ENCODE peak calls at places on chromosomes 16 and 17, in four cellular contexts. V, M, P and J are unnamed samples. For H3K9me1, the result is how much of the 10 kb centered on the place peaks cover.

GRCh38 chr16:90028985-90029384 is 9.7 kb upstream of the DBNDD1 start:
- DNase-seq in V (no peak), M (no peak), P (no peak), J (no peak)

GRCh38 chr17:61371606-61372005 is 28.0 kb upstream of the TBX2 start:
- DNase-seq in V (no peak), M (no peak), P (no peak), J (no peak)

GRCh38 chr16:79272141-79272577 is 328.4 kb downstream of the MAF start:
- DNase-seq in V (no peak), M (no peak), P (peak), J (no peak)

GRCh38 chr17:38741853-38742421 is 6.2 kb downstream of the PCGF2 start:
- DNase-seq in V (no peak), M (no peak), P (no peak), J (no peak)

GRCh38 chr17:81398855-81399451 is 3.7 kb downstream of the BAHCC1 start:
- DNase-seq in V (no peak), M (no peak), P (peak), J (peak)

GRCh38 chr17:17570207-17570797 is 21.2 kb downstream of the PEMT start:
- DNase-seq in V (no peak), M (peak), P (no peak), J (peak)

GRCh38 chr17:33137411-33137810 is 145.8 kb downstream of the SPACA3 start:
- DNase-seq in V (no peak), M (no peak), P (no peak), J (no peak)

GRCh38 chr17:8031950-8032349 is 6.9 kb upstream of the ALOX15B start:
- DNase-seq in V (no peak), M (no peak), P (no peak), J (no peak)

GRCh38 chr17:79466562-79467350 is 144.1 kb downstream of the RBFOX3 start:
- DNase-seq in V (no peak), M (no peak), P (no peak), J (no peak)

GRCh38 chr16:685967-686366 is 1.8 kb upstream of the JMJD8 start:
- DNase-seq in V (no peak), M (peak), P (peak), J (peak)

GRCh38 chr16:54816471-54816870 is 114.2 kb upstream of the IRX5 start:
- DNase-seq in V (no peak), M (no peak), P (no peak), J (no peak)

GRCh38 chr17:42422958-42423712 is at the start of gene CAVIN1:
- DNase-seq in V (peak), M (peak), P (peak), J (peak)

GRCh38 chr17:81665205-81666091 is 957 bp downstream of the OXLD1 start:
- DNase-seq in V (no peak), M (peak), P (peak), J (no peak)

GRCh38 chr16:15769239-15769638 is 87.6 kb downstream of the MYH11 start:
- DNase-seq in V (no peak), M (no peak), P (no peak), J (no peak)

GRCh38 chr17:1800240-1800639 is 29.5 kb downstream of the SMYD4 start:
- DNase-seq in V (no peak), M (no peak), P (no peak), J (no peak)

GRCh38 chr17:17994770-17995169 is 22.1 kb downstream of the DRC3 start:
- DNase-seq in V (no peak), M (no peak), P (no peak), J (no peak)

GRCh38 chr17:49836111-49837030 is 11.5 kb downstream of the TAC4 start:
- DNase-seq in V (no peak), M (peak), P (no peak), J (peak)

GRCh38 chr16:66874079-66874775 is 6.1 kb upstream of the PDP2 start:
- DNase-seq in V (no peak), M (peak), P (no peak), J (no peak)

GRCh38 chr17:76791053-76791980 is 53.4 kb downstream of the MFSD11 start:
- DNase-seq in V (no peak), M (peak), P (peak), J (peak)

GRCh38 chr16:75062944-75063444 is 53.6 kb downstream of the LDHD start:
- DNase-seq in V (no peak), M (no peak), P (peak), J (no peak)

GRCh38 chr17:13320046-13320785 is 281.5 kb downstream of the HS3ST3A1 start:
- DNase-seq in V (no peak), M (no peak), P (no peak), J (no peak)

GRCh38 chr17:29151567-29151966 is 28.6 kb downstream of the MYO18A start:
- DNase-seq in V (peak), M (peak), P (peak), J (no peak)

GRCh38 chr16:81697886-81698635 is 81.0 kb upstream of the PLCG2 start:
- DNase-seq in V (no peak), M (no peak), P (no peak), J (peak)

GRCh38 chr17:35051579-35052239 is 11.8 kb downstream of the RFFL start:
- DNase-seq in V (no peak), M (peak), P (no peak), J (peak)

GRCh38 chr17:61499632-61500031 is 47.4 kb downstream of the TBX4 start:
- DNase-seq in V (no peak), M (no peak), P (no peak), J (no peak)

GRCh38 chr17:17363638-17364337 is 60.6 kb downstream of the NT5M start:
- DNase-seq in V (no peak), M (no peak), P (no peak), J (no peak)

GRCh38 chr16:62853887-62854286 is 817.6 kb upstream of the CDH8 start:
- DNase-seq in V (no peak), M (no peak), P (no peak), J (no peak)

GRCh38 chr17:59391026-59391425 is 59.6 kb downstream of the YPEL2 start:
- DNase-seq in V (no peak), M (no peak), P (no peak), J (no peak)

GRCh38 chr17:66514227-66514806 is 211.9 kb downstream of the PRKCA start:
- DNase-seq in V (no peak), M (peak), P (no peak), J (no peak)

GRCh38 chr16:54931041-54931756 is 534 bp downstream of the IRX5 start:
- DNase-seq in V (no peak), M (no peak), P (peak), J (peak)

GRCh38 chr17:68973098-68973929 is 18.1 kb upstream of the ABCA8 start:
- DNase-seq in V (no peak), M (no peak), P (no peak), J (peak)

GRCh38 chr17:57506253-57506911 is 238.7 kb downstream of the CCDC182 start:
- DNase-seq in V (no peak), M (no peak), P (no peak), J (no peak)

GRCh38 chr17:80892900-80893603 is 98.6 kb upstream of the CHMP6 start:
- DNase-seq in V (peak), M (peak), P (no peak), J (peak)

GRCh38 chr16:8673611-8674412 is 605 bp upstream of the ABAT start:
- DNase-seq in V (no peak), M (no peak), P (no peak), J (no peak)
- H3K27ac ChIP-seq in V (no peak), M (no peak), P (no peak), J (no peak)

GRCh38 chr16:57810197-57811024 is 8.1 kb upstream of the KIFC3 start:
- DNase-seq in V (no peak), M (peak), P (peak), J (peak)

GRCh38 chr16:57807968-57808528 is 5.8 kb upstream of the KIFC3 start:
- DNase-seq in V (no peak), M (peak), P (peak), J (peak)

GRCh38 chr16:57809843-57810196 is 7.5 kb upstream of the KIFC3 start:
- DNase-seq in V (no peak), M (no peak), P (peak), J (no peak)

GRCh38 chr16:57808589-57808988 is 6.3 kb upstream of the KIFC3 start:
- DNase-seq in V (no peak), M (no peak), P (no peak), J (no peak)

GRCh38 chr16:57809276-57809793 is 7.0 kb upstream of the KIFC3 start:
- DNase-seq in V (no peak), M (no peak), P (no peak), J (no peak)
- H3K9me1 ChIP-seq in V (under half), M (under half), P (under half), J (under half)

GRCh38 chr16:52440248-52440647 is 106.7 kb downstream of the TOX3 start:
- DNase-seq in V (no peak), M (no peak), P (no peak), J (no peak)
- H3K27ac ChIP-seq in V (no peak), M (no peak), P (no peak), J (no peak)

GRCh38 chr16:69072640-69072974 is 32.8 kb upstream of the HAS3 start:
- DNase-seq in V (no peak), M (no peak), P (no peak), J (no peak)
- H3K9me1 ChIP-seq in V (under half), M (under half), P (under half), J (under half)

GRCh38 chr16:76226011-76226410 is 51.2 kb upstream of the CNTNAP4 start:
- DNase-seq in V (no peak), M (no peak), P (no peak), J (no peak)

GRCh38 chr16:76226481-76226880 is 50.7 kb upstream of the CNTNAP4 start:
- DNase-seq in V (no peak), M (no peak), P (no peak), J (no peak)

GRCh38 chr16:76228546-76229146 is 48.6 kb upstream of the CNTNAP4 start:
- DNase-seq in V (no peak), M (no peak), P (no peak), J (no peak)

GRCh38 chr16:76222087-76222486 is 55.1 kb upstream of the CNTNAP4 start:
- DNase-seq in V (no peak), M (no peak), P (no peak), J (no peak)

GRCh38 chr16:76222853-76223252 is 54.3 kb upstream of the CNTNAP4 start:
- DNase-seq in V (no peak), M (no peak), P (no peak), J (no peak)
- H3K27ac ChIP-seq in V (no peak), M (no peak), P (no peak), J (no peak)

DNA sequence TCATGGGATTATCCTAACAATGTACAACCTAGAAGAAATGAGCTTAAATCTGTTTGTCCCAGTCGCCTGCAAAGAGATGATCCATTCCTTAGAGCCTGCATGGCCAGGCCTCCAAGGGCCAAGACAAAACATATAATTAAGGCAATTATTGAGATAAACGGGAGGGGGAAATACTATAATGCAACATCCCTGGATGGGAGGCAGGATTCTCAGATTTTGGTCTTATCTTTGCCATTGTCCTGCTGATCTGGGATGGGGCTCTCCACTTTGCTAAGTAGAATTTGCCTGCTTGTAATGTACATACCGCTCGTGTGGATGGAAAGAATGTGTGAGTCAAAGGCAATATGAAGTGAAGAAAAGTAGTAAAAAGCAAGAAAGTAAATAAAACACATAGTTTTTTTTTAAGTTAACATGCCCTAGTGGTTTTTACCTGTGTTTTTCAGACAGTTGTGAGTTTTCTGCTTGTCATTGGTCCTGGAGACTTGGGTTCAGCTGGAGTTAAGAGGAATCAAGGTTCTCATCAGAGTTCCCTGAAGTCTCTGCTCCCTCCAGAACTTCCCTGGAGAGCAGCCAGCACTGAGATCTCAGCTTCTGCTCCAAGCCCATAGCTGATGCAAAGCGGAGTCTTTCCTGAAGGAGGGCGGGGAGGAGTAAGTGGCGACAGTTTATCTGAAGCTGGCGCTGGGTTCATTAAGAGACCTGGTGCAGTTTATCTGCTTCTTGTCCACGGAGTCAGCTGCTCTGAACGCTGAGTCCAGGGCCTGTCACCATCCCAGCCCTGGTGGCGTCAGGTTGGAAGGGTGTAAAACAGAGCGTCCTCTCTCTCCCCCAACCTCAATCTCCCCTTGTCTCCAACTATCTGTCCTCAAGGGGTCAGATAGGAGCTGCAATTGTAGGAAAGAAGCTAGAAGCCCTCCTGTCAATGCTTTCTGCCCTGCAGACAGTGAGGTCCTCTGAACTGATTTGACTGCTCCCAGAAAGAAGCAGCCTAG is 30.1 kb downstream of the HOXB1 start:
- DNase-seq in V (no peak), M (peak), P (peak), J (no peak)
- H3K9me1 ChIP-seq in V (under half), M (under half), P (under half), J (under half)